ENCODE peak calls at places on chromosome 4, in seven cellular contexts. L, V, N, A, J, F and E are unnamed samples.

GRCh38 chr4:55214172-55214571 is 88.8 kb upstream of the KDR start:
- DNase-seq in L (no peak), V (no peak), N (no peak), A (peak; percentile 76), J (no peak), F (no peak), E (peak; percentile 77)

GRCh38 chr4:120071192-120071795 is 4.6 kb upstream of the MAD2L1 start:
- DNase-seq in L (peak; percentile 56), V (peak; percentile 73), N (peak; percentile 79), A (peak; percentile 72), J (peak; percentile 46), F (peak; percentile 38), E (peak; percentile 50)

GRCh38 chr4:56958111-56958517 is 19.3 kb downstream of the NOA1 start:
- DNase-seq in L (peak; percentile 69), V (peak; percentile 99), N (peak; percentile 48), A (peak; percentile 97), J (peak; percentile 59), F (peak; percentile 96), E (no peak)

GRCh38 chr4:83083925-83084475 is 30.5 kb downstream of the PLAC8 start:
- DNase-seq in L (no peak), V (no peak), N (peak; percentile 38), A (peak; percentile 21), J (peak; percentile 9), F (no peak), E (peak; percentile 11)

GRCh38 chr4:123104275-123104674 is 181.9 kb upstream of the NUDT6 start:
- DNase-seq in L (no peak), V (peak; percentile 21), N (no peak), A (no peak), J (no peak), F (peak; percentile 12), E (no peak)

GRCh38 chr4:38237139-38237538 is 276.9 kb downstream of the PTTG2 start:
- DNase-seq in L (no peak), V (peak; percentile 89), N (no peak), A (peak; percentile 89), J (no peak), F (peak; percentile 74), E (no peak)

GRCh38 chr4:40046311-40046980 is 10.2 kb upstream of the N4BP2 start:
- DNase-seq in L (peak; percentile 78), V (peak; percentile 58), N (peak; percentile 56), A (peak; percentile 79), J (peak; percentile 52), F (peak; percentile 77), E (peak; percentile 56)

GRCh38 chr4:2817136-2817535 is 24.3 kb downstream of the SH3BP2 start:
- DNase-seq in L (no peak), V (no peak), N (no peak), A (no peak), J (no peak), F (no peak), E (no peak)

GRCh38 chr4:165331823-165332222 is 4.4 kb downstream of the MSMO1 start:
- DNase-seq in L (no peak), V (no peak), N (peak; percentile 49), A (no peak), J (no peak), F (no peak), E (no peak)

GRCh38 chr4:129344058-129344457 is 248.1 kb downstream of the C4orf33 start:
- DNase-seq in L (peak; percentile 49), V (peak; percentile 66), N (peak; percentile 43), A (peak; percentile 50), J (peak; percentile 20), F (no peak), E (peak; percentile 31)

GRCh38 chr4:124409044-124409443 is 303.5 kb downstream of the ANKRD50 start:
- DNase-seq in L (no peak), V (peak; percentile 64), N (no peak), A (no peak), J (no peak), F (peak; percentile 63), E (no peak)

GRCh38 chr4:75834095-75834771 is 68.0 kb downstream of the PPEF2 start:
- DNase-seq in L (no peak), V (no peak), N (no peak), A (no peak), J (no peak), F (no peak), E (no peak)

GRCh38 chr4:11518754-11519153 is 90.1 kb upstream of the HS3ST1 start:
- DNase-seq in L (no peak), V (no peak), N (no peak), A (no peak), J (no peak), F (no peak), E (no peak)

GRCh38 chr4:6008092-6008551 is 10.1 kb downstream of the C4orf50 start:
- DNase-seq in L (no peak), V (no peak), N (peak; percentile 25), A (no peak), J (no peak), F (no peak), E (peak; percentile 49)

GRCh38 chr4:53586121-53586816 is 5.0 kb downstream of the LNX1 start:
- DNase-seq in L (no peak), V (peak; percentile 97), N (no peak), A (no peak), J (peak; percentile 87), F (peak; percentile 95), E (no peak)

GRCh38 chr4:687048-687974 is 1.6 kb downstream of the SLC49A3 start:
- DNase-seq in L (peak; percentile 92), V (peak; percentile 98), N (peak; percentile 97), A (peak; percentile 45), J (peak; percentile 94), F (peak; percentile 75), E (peak; percentile 69)

GRCh38 chr4:687975-688694 is 816 bp downstream of the SLC49A3 start:
- DNase-seq in L (no peak), V (no peak), N (no peak), A (no peak), J (no peak), F (no peak), E (peak; percentile 52)

GRCh38 chr4:688695-689497 is at the start of gene SLC49A3:
- DNase-seq in L (no peak), V (peak; percentile 48), N (no peak), A (no peak), J (no peak), F (no peak), E (peak; percentile 71)

GRCh38 chr4:686371-687040 is 2.4 kb downstream of the SLC49A3 start:
- DNase-seq in L (no peak), V (no peak), N (no peak), A (no peak), J (no peak), F (no peak), E (no peak)

DNA sequence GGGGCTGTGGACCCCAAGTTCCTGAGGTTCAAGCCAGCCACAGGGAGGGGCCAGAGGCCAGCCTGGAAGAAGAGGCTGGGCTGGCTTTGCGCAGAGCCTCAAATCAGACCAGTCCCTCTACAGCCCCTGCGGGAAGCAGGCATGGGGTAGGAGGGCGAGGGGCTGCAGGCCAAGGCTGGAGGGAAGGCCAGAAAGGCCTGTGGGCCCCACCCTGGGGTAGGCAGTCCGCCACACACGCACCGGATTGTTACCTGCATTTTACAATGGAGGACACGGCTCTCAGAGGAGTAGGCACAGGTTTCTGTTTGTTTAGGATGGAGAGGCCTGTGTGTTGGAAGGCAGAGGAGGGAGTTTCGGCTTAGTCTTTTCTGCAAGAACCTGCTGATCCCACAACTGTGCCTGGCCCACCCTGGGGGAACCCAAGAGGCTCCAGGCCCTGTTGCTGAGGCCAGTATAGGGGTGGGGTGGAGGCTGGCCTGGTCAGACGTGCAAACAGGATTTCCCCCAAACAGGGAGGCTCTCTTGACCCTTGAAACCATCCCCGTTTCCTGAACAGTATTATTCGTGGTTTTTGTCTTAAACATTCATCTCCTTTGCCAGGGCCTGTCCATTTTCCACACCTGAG is 659 bp upstream of the SLC49A3 start:
- DNase-seq in L (no peak), V (no peak), N (no peak), A (no peak), J (no peak), F (no peak), E (no peak)
- H3K4me3 ChIP-seq in L (peak overlapping the region; percentile 41), V (peak overlapping the region; percentile 66), N (no peak overlapping the region), A (no peak overlapping the region), J (peak overlapping the region; percentile 13), F (no peak overlapping the region), E (no peak overlapping the region)

DNA sequence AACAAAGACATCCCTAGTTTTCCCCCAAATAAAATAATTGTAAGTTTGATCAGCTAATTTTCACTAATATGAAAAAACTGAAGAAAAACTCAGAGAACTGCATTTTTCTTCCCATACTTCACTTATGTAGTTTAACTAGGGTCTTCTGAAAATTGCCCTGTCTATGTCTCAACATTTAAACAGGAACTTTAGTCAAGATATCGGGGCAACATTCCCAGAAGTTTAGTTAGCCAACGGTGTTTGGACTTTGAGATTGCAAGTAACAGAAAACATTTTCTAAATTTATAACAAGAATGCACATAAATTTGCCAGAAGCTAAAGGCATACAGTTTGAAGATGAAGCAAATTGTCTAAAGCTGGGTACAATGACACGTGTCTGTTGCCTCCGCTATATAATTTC is 201.1 kb downstream of the ARAP2 start:
- DNase-seq in L (no peak), V (no peak), N (no peak), A (no peak), J (no peak), F (no peak), E (no peak)
- H3K9ac ChIP-seq in L (no peak overlapping the region), V (no peak overlapping the region), N (no peak overlapping the region), A (no peak overlapping the region), J (no peak overlapping the region), F (no peak overlapping the region), E (no peak overlapping the region)

DNA sequence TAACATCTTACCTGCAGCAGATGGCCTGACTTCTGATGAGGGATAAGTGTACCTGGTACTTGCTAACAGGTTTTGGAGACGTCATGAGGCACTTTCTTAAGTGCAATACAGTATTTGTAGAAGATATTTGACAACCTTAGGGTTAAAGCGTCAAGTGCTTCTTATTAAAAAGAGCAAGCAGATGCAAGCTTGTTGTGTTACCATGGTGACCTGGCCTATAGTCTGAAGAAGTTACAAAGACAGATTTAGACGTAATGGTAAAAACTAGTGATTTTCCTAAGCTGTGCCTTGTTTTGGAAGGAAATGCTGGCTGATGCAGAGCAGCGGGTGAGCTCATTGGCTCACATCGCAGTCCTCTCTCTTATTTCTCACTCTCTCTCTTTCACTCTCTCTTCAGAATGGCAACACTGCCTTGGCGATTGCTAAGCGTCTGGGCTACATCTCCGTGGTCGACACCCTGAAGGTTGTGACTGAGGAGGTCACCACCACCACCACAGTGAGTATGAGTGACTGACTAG is 243.6 kb downstream of the ANK2 start:
- DNase-seq in L (no peak), V (peak; percentile 82), N (no peak), A (no peak), J (no peak), F (peak; percentile 62), E (peak; percentile 33)
- H3K4me3 ChIP-seq in L (no peak overlapping the region), V (peak overlapping the region; percentile 64), N (no peak overlapping the region), A (no peak overlapping the region), J (no peak overlapping the region), F (peak overlapping the region; percentile 29), E (no peak overlapping the region)

GRCh38 chr4:80926446-80926845 is 104.1 kb upstream of the BMP3 start:
- DNase-seq in L (no peak), V (peak; percentile 24), N (no peak), A (no peak), J (peak; percentile 71), F (no peak), E (no peak)
- H3K9ac ChIP-seq in L (no peak overlapping the region), V (no peak overlapping the region), N (no peak overlapping the region), A (no peak overlapping the region), J (no peak overlapping the region), F (no peak overlapping the region), E (no peak overlapping the region)